ENCODE peak calls at places on chromosomes 5 and 9, in six cellular contexts. W is nucleus accumbens; A is H7; R is CD8-positive, alpha-beta T cell; C is uterus; P is left lobe of liver. N is an unnamed sample.

GRCh38 chr5:31027726-31028125 is 165.8 kb upstream of the CDH6 start:
- DNase-seq in C (no peak), P (no peak), R (no peak), A (no peak), W (no peak), N (no peak)

GRCh38 chr9:2802494-2802921 is 41.4 kb downstream of the PUM3 start:
- DNase-seq in C (no peak), A (no peak), P (no peak), R (no peak), W (no peak), N (no peak)

GRCh38 chr5:88886756-88887741 is 4.1 kb upstream of the MEF2C start:
- DNase-seq in W (no peak), P (no peak), C (no peak), R (no peak), A (no peak), N (no peak)

GRCh38 chr9:86557918-86558317 is 203.7 kb upstream of the TUT7 start:
- DNase-seq in W (no peak), P (no peak), R (no peak), A (no peak), C (no peak), N (no peak)

GRCh38 chr5:102974177-102974576 is 145.8 kb downstream of the GIN1 start:
- DNase-seq in R (no peak), A (peak; percentile 22), W (no peak), P (no peak), C (no peak), N (no peak)

GRCh38 chr5:147403659-147404640 is 105.9 kb downstream of the DPYSL3 start:
- DNase-seq in C (peak; percentile 88), R (no peak), P (no peak), A (no peak), W (no peak), N (no peak)

GRCh38 chr5:95808686-95809413 is 13.7 kb downstream of the GLRX start:
- DNase-seq in P (no peak), R (peak; percentile 78), C (peak; percentile 80), A (no peak), W (no peak), N (no peak)

GRCh38 chr9:32584784-32585183 is 11.8 kb upstream of the NDUFB6 start:
- DNase-seq in R (no peak), P (no peak), C (no peak), W (no peak), A (no peak), N (no peak)

GRCh38 chr5:135246923-135247795 is 151.9 kb downstream of the MACROH2A1 start:
- DNase-seq in R (no peak), A (no peak), P (peak; percentile 22), C (peak; percentile 48), W (peak; percentile 35), N (peak; percentile 52)

GRCh38 chr9:123457586-123457985 is 101.6 kb downstream of the CRB2 start:
- DNase-seq in C (no peak), P (no peak), R (no peak), A (no peak), W (peak; percentile 16), N (no peak)

GRCh38 chr5:141369994-141370848 is at the start of gene PCDHGB3:
- DNase-seq in W (no peak), A (no peak), C (no peak), R (peak; percentile 31), P (peak; percentile 44), N (no peak)

GRCh38 chr9:85487872-85488271 is 253.9 kb downstream of the AGTPBP1 start:
- DNase-seq in R (no peak), P (no peak), W (no peak), C (no peak), A (no peak), N (no peak)

GRCh38 chr9:100652850-100653249 is 75.0 kb downstream of the CAVIN4 start:
- DNase-seq in A (no peak), W (no peak), C (no peak), P (no peak), R (no peak), N (peak; percentile 16)

GRCh38 chr5:102243213-102243612 is 52.9 kb downstream of the SLCO4C1 start:
- DNase-seq in W (no peak), C (no peak), R (no peak), P (peak; percentile 75), A (no peak), N (no peak)

GRCh38 chr5:80937591-80937990 is 22.6 kb upstream of the RASGRF2 start:
- DNase-seq in R (no peak), P (no peak), A (no peak), C (no peak), W (no peak), N (no peak)

GRCh38 chr5:37071901-37072581 is 177.1 kb downstream of the CPLANE1 start:
- DNase-seq in P (no peak), A (no peak), W (peak; percentile 42), R (no peak), C (no peak), N (peak; percentile 4)

GRCh38 chr9:83701769-83702168 is 6.0 kb downstream of the UBQLN1 start:
- DNase-seq in W (no peak), R (no peak), P (no peak), C (no peak), A (no peak), N (no peak)

GRCh38 chr5:158769079-158769478 is 330.6 kb downstream of the EBF1 start:
- DNase-seq in C (no peak), R (no peak), P (no peak), A (no peak), W (no peak), N (no peak)

GRCh38 chr5:43044181-43044914 is 4.2 kb upstream of the ANXA2R start:
- DNase-seq in W (no peak), C (peak; percentile 52), P (no peak), A (no peak), R (no peak), N (no peak)

GRCh38 chr5:14720236-14720923 is 55.9 kb downstream of the OTULIN start:
- DNase-seq in R (no peak), C (no peak), A (no peak), W (no peak), P (no peak), N (no peak)

GRCh38 chr5:154756871-154757646 is 1.9 kb downstream of the LARP1 start:
- DNase-seq in W (peak; percentile 71), A (peak; percentile 79), P (peak; percentile 67), C (peak; percentile 56), R (peak; percentile 45), N (peak; percentile 42)

GRCh38 chr5:113900831-113901230 is 387.3 kb downstream of the YTHDC2 start:
- DNase-seq in R (no peak), A (no peak), P (no peak), C (no peak), W (no peak), N (no peak)

GRCh38 chr9:72013188-72013877 is 47.1 kb downstream of the C9orf57 start:
- DNase-seq in W (no peak), P (no peak), R (no peak), A (no peak), C (no peak), N (no peak)

GRCh38 chr5:90878549-90879196 is 320.1 kb downstream of the ADGRV1 start:
- DNase-seq in W (no peak), C (no peak), R (no peak), A (no peak), P (no peak), N (no peak)

GRCh38 chr9:88732128-88732527 is 197.2 kb downstream of the NXNL2 start:
- DNase-seq in A (no peak), R (no peak), P (no peak), C (no peak), W (no peak), N (no peak)

GRCh38 chr5:10863763-10864383 is 102.8 kb upstream of the DAP start:
- DNase-seq in R (peak; percentile 41), P (peak; percentile 53), A (peak; percentile 86), C (no peak), W (peak; percentile 25), N (peak; percentile 11)

GRCh38 chr9:2216591-2216990 is 201.4 kb downstream of the SMARCA2 start:
- DNase-seq in R (no peak), C (no peak), W (no peak), A (no peak), P (no peak), N (no peak)

GRCh38 chr9:76738402-76738801 is 25.8 kb upstream of the PCA3 start:
- DNase-seq in R (no peak), C (no peak), A (no peak), P (no peak), W (no peak), N (no peak)

GRCh38 chr9:133449760-133450159 is 10.0 kb upstream of the CACFD1 start:
- DNase-seq in C (no peak), W (no peak), P (peak; percentile 60), R (no peak), A (no peak), N (no peak)

GRCh38 chr9:27572566-27572917 is 739 bp downstream of the C9orf72 start:
- DNase-seq in A (peak; percentile 47), C (peak; percentile 50), P (no peak), R (peak; percentile 62), W (no peak), N (no peak)

GRCh38 chr9:89878003-89878411 is 273.2 kb downstream of the GADD45G start:
- DNase-seq in R (no peak), W (no peak), P (peak; percentile 41), A (no peak), C (peak; percentile 5), N (no peak)

N was measured in caudate nucleus.